ENCODE peak calls at places on chromosomes 1 and 21, in nine cellular contexts. V, R, S, M, C, G, T, I and A are unnamed samples.

GRCh38 chr1:25027876-25028586 is 98.0 kb upstream of the RUNX3 start:
- DNase-seq in V (no peak), R (no peak), S (no peak), M (no peak), C (no peak), G (no peak), T (no peak), I (no peak), A (no peak)

GRCh38 chr1:84505167-84506001 is 802 bp upstream of the SPATA1 start:
- DNase-seq in V (peak), R (peak), S (peak), M (peak), C (peak), G (peak), T (peak), I (peak), A (no peak)

GRCh38 chr1:110272045-110272444 is 61.9 kb downstream of the KCNC4 start:
- DNase-seq in V (no peak), R (no peak), S (no peak), M (no peak), C (peak), G (peak), T (no peak), I (no peak), A (no peak)

GRCh38 chr1:202599669-202600431 is 110.4 kb downstream of the SYT2 start:
- DNase-seq in V (peak), R (peak), S (peak), M (peak), C (peak), G (peak), T (peak), I (peak), A (peak)

GRCh38 chr1:16351449-16351993 is 759 bp downstream of the FBXO42 start:
- DNase-seq in V (peak), R (peak), S (peak), M (peak), C (peak), G (peak), T (no peak), I (no peak), A (no peak)

GRCh38 chr21:17387030-17387617 is 125.7 kb upstream of the CXADR start:
- DNase-seq in V (peak), R (peak), S (peak), M (peak), C (peak), G (peak), T (peak), I (peak), A (peak)

GRCh38 chr1:205263580-205264190 is 35.9 kb downstream of the TMCC2 start:
- DNase-seq in V (peak), R (no peak), S (no peak), M (no peak), C (no peak), G (no peak), T (no peak), I (no peak), A (no peak)

GRCh38 chr1:202888204-202888506 is 794 bp downstream of the RABIF start:
- DNase-seq in V (peak), R (no peak), S (no peak), M (no peak), C (no peak), G (no peak), T (no peak), I (no peak), A (peak)

GRCh38 chr1:63865561-63865960 is 91.7 kb downstream of the ROR1 start:
- DNase-seq in V (no peak), R (no peak), S (no peak), M (no peak), C (no peak), G (no peak), T (no peak), I (no peak), A (no peak)

GRCh38 chr21:32705901-32706300 is 21.9 kb downstream of the SYNJ1 start:
- DNase-seq in V (no peak), R (no peak), S (no peak), M (no peak), C (no peak), G (no peak), T (no peak), I (no peak), A (no peak)

GRCh38 chr21:32698286-32698685 is 29.5 kb downstream of the SYNJ1 start:
- DNase-seq in V (no peak), R (no peak), S (no peak), M (no peak), C (no peak), G (no peak), T (no peak), I (no peak), A (no peak)

GRCh38 chr21:32705139-32705538 is 22.7 kb downstream of the SYNJ1 start:
- DNase-seq in V (peak), R (no peak), S (no peak), M (no peak), C (no peak), G (peak), T (no peak), I (no peak), A (no peak)

GRCh38 chr21:32698971-32699693 is 28.7 kb downstream of the SYNJ1 start:
- DNase-seq in V (no peak), R (peak), S (no peak), M (no peak), C (no peak), G (no peak), T (no peak), I (no peak), A (no peak)

GRCh38 chr21:32702702-32703101 is 25.1 kb downstream of the SYNJ1 start:
- DNase-seq in V (peak), R (peak), S (peak), M (no peak), C (no peak), G (no peak), T (no peak), I (no peak), A (no peak)
- H3K27ac ChIP-seq in V (peak), R (peak), S (peak), M (no peak), C (no peak), G (no peak), T (no peak), I (peak), A (no peak)

DNA sequence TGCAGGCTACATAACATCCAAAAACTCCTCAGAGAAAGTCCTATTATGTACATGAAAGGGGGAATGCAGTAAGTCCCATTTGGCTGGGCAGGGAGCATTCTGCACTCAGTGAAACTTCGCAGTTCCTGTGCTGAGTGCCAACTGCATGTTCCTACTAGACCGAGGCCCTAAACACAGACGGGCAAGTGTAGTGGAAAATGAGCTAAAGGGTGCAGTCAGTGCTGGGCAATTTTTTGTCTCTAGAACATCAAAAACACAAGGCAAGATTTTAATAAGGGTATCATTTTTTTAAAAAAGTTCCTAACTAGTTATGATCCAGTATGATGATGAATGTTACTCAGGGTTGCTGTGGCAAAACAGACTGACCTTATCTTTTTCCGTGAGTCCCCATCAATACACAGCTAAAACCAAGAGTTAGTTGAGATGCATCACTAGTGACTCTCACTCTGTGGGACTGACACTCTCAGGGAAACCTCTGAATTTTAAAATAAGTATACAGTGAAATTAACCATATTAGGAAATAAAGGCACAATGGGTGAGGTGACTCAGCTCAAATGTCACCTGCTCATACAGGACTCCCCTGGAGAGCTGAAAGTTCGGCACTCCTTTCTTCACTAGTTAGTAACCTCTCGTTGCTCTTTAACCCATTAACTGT is 91.5 kb downstream of the NIBAN1 start:
- DNase-seq in V (peak), R (no peak), S (no peak), M (no peak), C (no peak), G (peak), T (no peak), I (no peak), A (no peak)
- TF ChIP-seq EZH2phosphoT487 in V (no peak), R (no peak), S (no peak), M (no peak), C (no peak), G (no peak), T (no peak), I (no peak), A (no peak)

GRCh38 chr21:45467221-45467779 is 62.3 kb downstream of the COL18A1 start:
- DNase-seq in V (peak), R (no peak), S (peak), M (no peak), C (no peak), G (no peak), T (no peak), I (no peak), A (no peak)
- H3K27ac ChIP-seq in V (no peak), R (no peak), S (no peak), M (no peak), C (no peak), G (no peak), T (no peak), I (peak), A (no peak)

DNA sequence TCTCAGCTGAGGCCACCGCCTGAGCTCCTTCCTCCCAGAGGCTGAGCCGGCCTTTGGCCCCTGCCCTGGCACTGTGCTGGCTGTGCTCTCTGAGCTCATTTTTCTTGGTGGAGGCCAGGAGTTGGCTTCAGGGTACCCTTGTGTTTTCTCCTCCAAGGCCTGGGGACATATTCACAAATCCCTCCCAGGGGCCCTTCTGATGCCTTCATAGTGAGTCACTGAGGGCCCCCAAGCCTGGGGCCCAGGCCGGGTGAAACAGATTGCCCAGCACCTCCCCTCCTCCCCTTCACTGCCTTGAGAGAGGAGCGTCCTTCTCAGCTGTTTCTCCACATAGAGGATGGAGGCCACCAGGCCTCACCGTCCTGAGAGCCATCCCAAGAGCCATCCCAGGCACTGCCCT is 105.8 kb downstream of the SIK1 start:
- DNase-seq in V (peak), R (peak), S (no peak), M (no peak), C (no peak), G (no peak), T (no peak), I (no peak), A (no peak)
- TF ChIP-seq EZH2phosphoT487 in V (no peak), R (no peak), S (no peak), M (no peak), C (no peak), G (no peak), T (no peak), I (no peak), A (no peak)

GRCh38 chr21:34890724-34891609 is 158.1 kb downstream of the RUNX1 start:
- DNase-seq in V (peak), R (peak), S (no peak), M (no peak), C (peak), G (peak), T (no peak), I (peak), A (no peak)

GRCh38 chr21:34892196-34892595 is 156.9 kb downstream of the RUNX1 start:
- DNase-seq in V (no peak), R (no peak), S (no peak), M (no peak), C (no peak), G (no peak), T (peak), I (no peak), A (no peak)

GRCh38 chr21:34890258-34890723 is 158.8 kb downstream of the RUNX1 start:
- DNase-seq in V (no peak), R (no peak), S (no peak), M (no peak), C (no peak), G (peak), T (no peak), I (no peak), A (no peak)

GRCh38 chr21:34889537-34890257 is 159.4 kb downstream of the RUNX1 start:
- DNase-seq in V (peak), R (peak), S (peak), M (peak), C (peak), G (peak), T (peak), I (peak), A (no peak)

DNA sequence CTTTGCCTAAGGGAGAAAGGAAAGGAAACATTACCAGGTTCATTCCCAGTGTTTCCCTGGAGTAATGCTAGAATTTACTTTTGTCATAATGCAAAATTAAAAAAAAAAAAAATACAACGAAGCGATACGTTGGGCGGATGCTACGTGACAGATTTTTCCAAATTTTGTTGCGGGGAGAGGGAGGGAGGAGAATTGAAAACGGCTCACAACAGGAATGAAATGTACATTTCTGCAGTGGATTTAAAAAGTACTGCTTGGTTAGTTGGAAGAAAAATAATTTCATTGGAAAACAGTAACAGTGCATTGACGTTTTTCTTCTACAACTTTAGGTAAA is 157.5 kb downstream of the RUNX1 start:
- DNase-seq in V (no peak), R (no peak), S (no peak), M (no peak), C (no peak), G (no peak), T (no peak), I (no peak), A (no peak)
- H3K27ac ChIP-seq in V (peak), R (peak), S (no peak), M (no peak), C (no peak), G (no peak), T (no peak), I (no peak), A (no peak)

DNA sequence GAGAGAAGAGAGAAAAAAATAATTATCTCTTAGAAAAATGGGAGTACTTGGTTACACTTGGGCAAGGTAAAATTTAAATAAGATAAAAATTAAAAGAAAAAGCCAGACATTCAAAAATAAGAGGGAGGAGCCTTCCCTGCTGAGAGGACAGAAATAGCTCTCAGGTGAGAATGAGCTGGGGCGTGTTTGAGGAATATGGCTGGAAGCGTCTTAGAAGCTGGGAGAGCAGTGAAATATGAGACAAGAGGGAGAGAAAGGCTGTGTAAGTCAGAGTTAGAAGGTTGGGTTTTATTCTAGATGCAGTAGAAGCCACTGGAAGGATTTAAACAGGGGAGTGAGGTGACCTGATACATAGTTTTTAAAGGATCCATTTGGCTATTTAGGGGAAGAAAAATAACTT is 154.2 kb upstream of the L1TD1 start:
- DNase-seq in V (no peak), R (no peak), S (no peak), M (no peak), C (no peak), G (peak), T (no peak), I (no peak), A (no peak)
- TF ChIP-seq EZH2phosphoT487 in V (no peak), R (no peak), S (no peak), M (no peak), C (no peak), G (no peak), T (no peak), I (no peak), A (no peak)

GRCh38 chr1:226526801-226527595 is 21.6 kb upstream of the STUM start:
- DNase-seq in V (peak), R (no peak), S (peak), M (peak), C (peak), G (peak), T (peak), I (peak), A (peak)
- H3K27ac ChIP-seq in V (no peak), R (no peak), S (no peak), M (no peak), C (no peak), G (no peak), T (no peak), I (no peak), A (peak)

GRCh38 chr1:175133693-175134435 is 58.7 kb downstream of the KIAA0040 start:
- DNase-seq in V (peak), R (no peak), S (no peak), M (no peak), C (no peak), G (no peak), T (no peak), I (no peak), A (no peak)
- TF ChIP-seq EZH2phosphoT487 in V (no peak), R (no peak), S (no peak), M (no peak), C (no peak), G (no peak), T (no peak), I (no peak), A (no peak)

GRCh38 chr1:161132410-161133219 is at the start of gene DEDD:
- DNase-seq in V (peak), R (peak), S (peak), M (peak), C (peak), G (peak), T (peak), I (peak), A (peak)

GRCh38 chr1:161133220-161133740 is 813 bp upstream of the DEDD start:
- DNase-seq in V (peak), R (no peak), S (peak), M (no peak), C (no peak), G (peak), T (no peak), I (peak), A (no peak)

GRCh38 chr1:161139765-161140164 is 7.3 kb upstream of the DEDD start:
- DNase-seq in V (peak), R (peak), S (peak), M (peak), C (peak), G (peak), T (peak), I (peak), A (no peak)

GRCh38 chr1:161140755-161141400 is 8.4 kb upstream of the DEDD start:
- DNase-seq in V (no peak), R (no peak), S (no peak), M (no peak), C (no peak), G (no peak), T (no peak), I (no peak), A (no peak)

DNA sequence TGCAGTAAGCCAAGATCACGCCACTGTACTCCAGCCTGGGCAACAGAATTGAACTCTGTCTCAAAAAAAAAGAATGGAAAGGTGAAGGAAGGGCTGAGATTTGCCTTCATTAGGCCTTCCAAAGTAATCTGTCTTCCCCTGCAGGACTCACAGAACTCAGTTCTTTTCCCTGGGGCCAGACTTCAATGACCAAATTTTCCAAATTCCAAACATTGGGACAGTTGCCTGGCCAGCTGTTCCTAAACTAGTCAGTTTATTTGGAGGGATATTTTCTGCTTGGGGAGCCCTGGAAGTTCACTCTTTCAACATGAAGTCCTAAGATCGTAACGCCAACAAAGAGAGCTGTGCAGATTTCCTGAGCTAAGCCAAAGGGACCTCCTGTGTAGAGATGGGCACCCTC is 5.4 kb upstream of the DEDD start:
- DNase-seq in V (no peak), R (no peak), S (no peak), M (no peak), C (no peak), G (peak), T (no peak), I (no peak), A (no peak)
- H3K27ac ChIP-seq in V (no peak), R (no peak), S (no peak), M (no peak), C (no peak), G (no peak), T (no peak), I (no peak), A (no peak)

DNA sequence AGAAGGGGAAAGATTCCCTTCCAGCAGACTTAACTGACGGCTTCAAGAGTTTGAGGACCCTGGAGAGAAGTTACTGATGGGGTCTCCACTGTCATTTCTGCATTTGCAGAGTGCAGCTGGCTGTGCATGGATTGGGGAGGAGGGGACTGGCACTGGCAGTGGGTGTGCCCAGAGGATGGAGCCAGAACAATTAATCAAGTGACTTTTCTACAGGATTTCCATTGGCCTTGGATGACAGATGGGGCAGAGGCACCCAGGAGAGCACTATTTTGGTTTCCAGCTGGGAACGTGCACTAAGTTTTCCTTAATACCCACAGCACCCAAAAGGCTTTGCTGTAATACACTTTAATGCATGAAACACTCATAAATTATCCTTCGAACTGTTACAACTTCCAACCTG is 1.3 kb downstream of the NGF start:
- DNase-seq in V (peak), R (no peak), S (no peak), M (no peak), C (no peak), G (no peak), T (no peak), I (peak), A (no peak)
- TF ChIP-seq EZH2phosphoT487 in V (no peak), R (no peak), S (no peak), M (no peak), C (no peak), G (no peak), T (no peak), I (no peak), A (no peak)